ENCODE peak calls at places on chromosomes 5 and 9, in four cellular contexts. R, W, K and S are unnamed samples.

GRCh38 chr5:149500922-149501582 is 50.2 kb downstream of the CSNK1A1 start:
- DNase-seq in R (no peak), W (no peak), K (no peak), S (no peak)

GRCh38 chr9:34684816-34685215 is 6.3 kb downstream of the CCL19 start:
- DNase-seq in R (no peak), W (no peak), K (no peak), S (peak)

GRCh38 chr5:65954200-65954599 is 27.8 kb downstream of the ERBIN start:
- DNase-seq in R (no peak), W (no peak), K (no peak), S (no peak)

GRCh38 chr9:95508242-95508967 is 8.4 kb downstream of the PTCH1 start:
- DNase-seq in R (no peak), W (no peak), K (peak), S (no peak)

GRCh38 chr9:133950206-133950915 is 41.8 kb downstream of the VAV2 start:
- DNase-seq in R (no peak), W (no peak), K (no peak), S (peak)

GRCh38 chr5:150323092-150323491 is 20.4 kb upstream of the ARSI start:
- DNase-seq in R (no peak), W (no peak), K (no peak), S (no peak)

GRCh38 chr5:176548967-176549444 is at the start of gene CDHR2:
- DNase-seq in R (no peak), W (no peak), K (no peak), S (no peak)

GRCh38 chr5:14180437-14180836 is 37.3 kb downstream of the TRIO start:
- DNase-seq in R (no peak), W (no peak), K (no peak), S (no peak)

GRCh38 chr9:137724114-137724445 is 105.3 kb downstream of the EHMT1 start:
- DNase-seq in R (no peak), W (no peak), K (no peak), S (no peak)